ENCODE peak calls at places on chromosomes 16 and 17, in seven cellular contexts. B, X, I, P, Y, L and D are unnamed samples.

GRCh38 chr17:28131592-28131991 is 89.1 kb downstream of the NLK start:
- DNase-seq in B (no peak), X (no peak), I (no peak), P (no peak), Y (no peak), L (no peak), D (no peak)

GRCh38 chr17:57599271-57600045 is 145.6 kb downstream of the CCDC182 start:
- DNase-seq in B (no peak), X (no peak), I (no peak), P (no peak), Y (no peak), L (no peak), D (no peak)

GRCh38 chr16:5615868-5616642 is 518.5 kb upstream of the EEF2KMT start:
- DNase-seq in B (peak; percentile 70), X (peak; percentile 34), I (peak; percentile 15), P (no peak), Y (peak; percentile 43), L (peak; percentile 16), D (peak; percentile 32)

GRCh38 chr16:57178793-57179212 is 7.0 kb downstream of the PSME3IP1 start:
- DNase-seq in B (no peak), X (no peak), I (no peak), P (no peak), Y (no peak), L (no peak), D (no peak)

GRCh38 chr16:87464691-87465300 is 28.0 kb downstream of the ZCCHC14 start:
- DNase-seq in B (no peak), X (no peak), I (no peak), P (no peak), Y (peak; percentile 37), L (peak; percentile 98), D (no peak)

GRCh38 chr16:48960830-48961229 is 320.8 kb downstream of the CBLN1 start:
- DNase-seq in B (no peak), X (no peak), I (no peak), P (no peak), Y (no peak), L (no peak), D (no peak)

GRCh38 chr17:12037970-12038369 is 17.3 kb downstream of the MAP2K4 start:
- DNase-seq in B (no peak), X (no peak), I (no peak), P (no peak), Y (no peak), L (no peak), D (no peak)

GRCh38 chr16:27671410-27671809 is 121.5 kb downstream of the KATNIP start:
- DNase-seq in B (no peak), X (no peak), I (no peak), P (no peak), Y (no peak), L (no peak), D (no peak)

GRCh38 chr17:59534583-59534982 is 30.8 kb upstream of the DHX40 start:
- DNase-seq in B (no peak), X (no peak), I (no peak), P (no peak), Y (no peak), L (peak; percentile 6), D (peak; percentile 2)